ENCODE peak calls at places on chromosomes 3 and 15, in ten cellular contexts. I, Q, N, Z, E, B, R, W, L and V are unnamed samples.

GRCh38 chr3:186413615-186414415 is 51.8 kb upstream of the DGKG start:
- DNase-seq in N (no peak), R (no peak), L (no peak), W (peak; percentile 75), Z (peak; percentile 53), E (peak; percentile 70), Q (peak; percentile 29), I (peak; percentile 47), B (no peak), V (no peak)

GRCh38 chr3:33865133-33865532 is 66.7 kb downstream of the PDCD6IP start:
- DNase-seq in I (no peak), Z (no peak), Q (no peak), E (no peak), W (no peak), L (no peak), N (no peak), B (no peak), R (no peak), V (no peak)

GRCh38 chr3:162391301-162391700 is 894.7 kb downstream of the OTOL1 start:
- DNase-seq in N (no peak), Z (no peak), Q (no peak), E (no peak), B (no peak), L (no peak), W (no peak), I (no peak), R (peak; percentile 53), V (no peak)

GRCh38 chr3:45143673-45144670 is 2.2 kb downstream of the CDCP1 start:
- DNase-seq in Q (no peak), Z (no peak), L (no peak), N (no peak), W (no peak), E (no peak), I (no peak), R (no peak), B (no peak), V (no peak)

GRCh38 chr3:48215876-48216275 is 7.4 kb upstream of the CAMP start:
- DNase-seq in B (no peak), R (no peak), Q (no peak), Z (peak; percentile 40), I (no peak), E (peak; percentile 69), N (no peak), W (no peak), L (no peak), V (peak; percentile 27)

GRCh38 chr3:13524979-13525669 is 23.8 kb upstream of the FBLN2 start:
- DNase-seq in W (no peak), R (no peak), Q (no peak), I (no peak), L (no peak), B (no peak), N (no peak), Z (no peak), E (no peak), V (no peak)

GRCh38 chr3:127162947-127163645 is 29.8 kb upstream of the PRR23E start:
- DNase-seq in B (no peak), Z (no peak), I (peak; percentile 32), E (no peak), Q (no peak), L (no peak), R (no peak), W (peak; percentile 78), N (no peak), V (no peak)

GRCh38 chr3:34780973-34781372 is 858.4 kb upstream of the ARPP21 start:
- DNase-seq in Q (no peak), R (peak; percentile 22), W (peak; percentile 54), B (no peak), Z (no peak), N (no peak), L (no peak), I (no peak), E (no peak), V (no peak)

GRCh38 chr15:45276851-45277250 is 24.8 kb downstream of the SLC28A2 start:
- DNase-seq in I (peak; percentile 58), L (no peak), N (no peak), Z (no peak), E (no peak), R (no peak), B (no peak), W (peak; percentile 50), Q (peak; percentile 10), V (no peak)

GRCh38 chr15:66724732-66725467 is 22.9 kb downstream of the SMAD6 start:
- DNase-seq in E (no peak), N (no peak), Z (no peak), R (no peak), L (no peak), W (no peak), Q (no peak), I (peak; percentile 43), B (no peak), V (no peak)

GRCh38 chr15:67253517-67254237 is 784 bp downstream of the AAGAB start:
- DNase-seq in Z (no peak), Q (no peak), R (no peak), W (no peak), L (no peak), I (no peak), B (no peak), N (no peak), E (no peak), V (no peak)

GRCh38 chr3:13598926-13599886 is 50.3 kb downstream of the FBLN2 start:
- DNase-seq in Z (no peak), R (peak; percentile 31), B (no peak), E (no peak), L (no peak), W (peak; percentile 44), N (no peak), I (no peak), Q (no peak), V (no peak)

GRCh38 chr3:63818282-63819150 is 583 bp upstream of the C3orf49 start:
- DNase-seq in L (peak; percentile 8), B (peak; percentile 38), I (peak; percentile 83), E (peak; percentile 52), N (no peak), W (peak; percentile 83), Z (peak; percentile 30), Q (peak; percentile 49), R (peak; percentile 56), V (peak; percentile 70)

GRCh38 chr3:186425788-186426730 is 64.0 kb upstream of the DGKG start:
- DNase-seq in R (peak; percentile 59), Z (no peak), Q (peak; percentile 55), E (no peak), B (peak; percentile 47), L (no peak), N (no peak), W (peak; percentile 68), I (peak; percentile 43), V (no peak)

GRCh38 chr15:79193157-79193948 is 89.2 kb upstream of the ANKRD34C start:
- DNase-seq in B (no peak), I (no peak), W (no peak), E (no peak), Z (no peak), Q (no peak), N (no peak), R (no peak), L (no peak), V (no peak)

GRCh38 chr15:69253156-69253555 is 45.6 kb upstream of the PAQR5 start:
- DNase-seq in Z (no peak), Q (no peak), N (no peak), E (no peak), I (peak; percentile 16), W (no peak), L (no peak), R (peak; percentile 80), B (peak; percentile 74), V (no peak)

GRCh38 chr15:88835119-88835518 is 31.9 kb downstream of the ACAN start:
- DNase-seq in E (no peak), Q (no peak), I (no peak), B (no peak), N (no peak), W (no peak), R (no peak), L (no peak), Z (no peak), V (no peak)

GRCh38 chr15:95464091-95464888 is 866.2 kb upstream of the NR2F2 start:
- DNase-seq in R (no peak), Q (no peak), B (no peak), W (no peak), L (no peak), E (peak; percentile 77), I (no peak), Z (no peak), N (no peak), V (no peak)

GRCh38 chr15:29420188-29420587 is 150.6 kb upstream of the NSMCE3 start:
- DNase-seq in B (no peak), Z (no peak), I (no peak), N (no peak), Q (no peak), R (no peak), W (peak; percentile 49), L (no peak), E (no peak), V (no peak)

GRCh38 chr3:190169877-190170276 is 49.2 kb upstream of the P3H2 start:
- DNase-seq in N (no peak), B (no peak), R (no peak), L (no peak), Q (no peak), I (no peak), Z (no peak), E (no peak), W (no peak), V (no peak)

GRCh38 chr3:52851348-52851747 is 16.5 kb upstream of the MUSTN1 start:
- DNase-seq in L (no peak), Z (no peak), R (no peak), B (peak; percentile 37), W (peak; percentile 83), E (no peak), N (no peak), Q (peak; percentile 59), I (peak; percentile 70), V (no peak)

GRCh38 chr3:42499478-42499871 is 3.0 kb upstream of the VIPR1 start:
- DNase-seq in L (no peak), I (no peak), N (no peak), Z (no peak), R (no peak), W (no peak), B (no peak), Q (no peak), E (no peak), V (no peak)
- H3K27ac ChIP-seq in L (no peak overlapping the region), I (no peak overlapping the region), N (peak overlapping the region; percentile 33), Z (no peak overlapping the region), R (no peak overlapping the region), W (no peak overlapping the region), B (no peak overlapping the region), Q (no peak overlapping the region), E (no peak overlapping the region), V (no peak overlapping the region)

GRCh38 chr15:73991726-73992593 is at the start of gene STOML1:
- DNase-seq in I (peak; percentile 97), L (peak; percentile 61), B (peak; percentile 72), W (peak; percentile 97), E (peak; percentile 95), N (peak; percentile 69), Z (peak; percentile 96), R (peak; percentile 82), Q (peak; percentile 92), V (peak; percentile 71)
- H3K4me3 ChIP-seq in I (peak within 1 kb of the TSS; percentile 95), L (peak within 1 kb of the TSS; percentile 71), B (peak within 1 kb of the TSS; percentile 70), W (peak within 1 kb of the TSS; percentile 86), E (peak within 1 kb of the TSS; percentile 52), N (peak within 1 kb of the TSS; percentile 77), Z (peak within 1 kb of the TSS; percentile 97), R (peak within 1 kb of the TSS; percentile 70), Q (peak within 1 kb of the TSS; percentile 91), V (peak within 1 kb of the TSS; percentile 83)

GRCh38 chr15:63942486-63943365 is 103.6 kb downstream of the DAPK2 start:
- DNase-seq in W (no peak), E (no peak), Z (no peak), N (no peak), B (no peak), Q (no peak), L (no peak), R (no peak), I (no peak), V (no peak)
- TF ChIP-seq CTCF in W (no peak), E (no peak), Z (no peak), N (no peak), B (no peak), Q (no peak), L (no peak), R (no peak), I (no peak), V (no peak)

GRCh38 chr15:37059051-37059450 is 41.3 kb downstream of the MEIS2 start:
- DNase-seq in R (peak; percentile 41), I (peak; percentile 37), N (peak; percentile 21), L (no peak), W (no peak), Q (no peak), E (no peak), Z (no peak), B (peak; percentile 73), V (no peak)
- H3K27ac ChIP-seq in R (peak overlapping the region; percentile 83), I (peak overlapping the region; percentile 70), N (peak overlapping the region; percentile 43), L (peak overlapping the region; percentile 3), W (no peak overlapping the region), Q (no peak overlapping the region), E (no peak overlapping the region), Z (no peak overlapping the region), B (no peak overlapping the region), V (no peak overlapping the region)